ENCODE peak calls at places on chromosomes 16 and 17, in eight cellular contexts. T is IMR-90, Z is HepG2, B is H1, C is breast epithelium, K is suprapubic skin, U is prostate gland, H is stomach. I is an unnamed sample.

GRCh38 chr17:75260679-75261335 is 599 bp downstream of the GGA3 start:
- DNase-seq in H (no peak), U (no peak), T (peak), C (no peak), B (no peak), Z (no peak), K (no peak), I (no peak)

GRCh38 chr17:45230787-45231480 is 9.2 kb downstream of the FMNL1 start:
- DNase-seq in B (no peak), U (no peak), K (no peak), T (peak), C (no peak), H (no peak), Z (no peak), I (peak)

GRCh38 chr17:46983782-46984181 is 4.7 kb upstream of the RPRML start:
- DNase-seq in B (peak), U (no peak), T (no peak), K (no peak), Z (no peak), H (no peak), C (no peak), I (no peak)

GRCh38 chr17:74231846-74232713 is 18.7 kb downstream of the TTYH2 start:
- DNase-seq in K (no peak), H (no peak), T (no peak), B (no peak), Z (no peak), C (no peak), U (no peak), I (no peak)

GRCh38 chr17:20171741-20172377 is 162.7 kb downstream of the SPECC1 start:
- DNase-seq in H (peak), T (peak), K (no peak), B (no peak), U (no peak), Z (peak), C (no peak), I (no peak)

GRCh38 chr16:10622036-10622921 is 41.9 kb upstream of the EMP2 start:
- DNase-seq in Z (no peak), C (no peak), K (no peak), B (no peak), U (no peak), T (no peak), H (no peak), I (no peak)

GRCh38 chr17:18187816-18188761 is 4.5 kb downstream of the ALKBH5 start:
- DNase-seq in C (no peak), U (no peak), T (peak), H (no peak), K (no peak), B (no peak), Z (no peak), I (no peak)

GRCh38 chr16:30703971-30704370 is 5.0 kb downstream of the SRCAP start:
- DNase-seq in T (no peak), K (no peak), B (no peak), U (no peak), C (no peak), H (no peak), Z (no peak), I (no peak)

GRCh38 chr16:26335236-26335809 is 643.6 kb downstream of the HS3ST4 start:
- DNase-seq in Z (no peak), H (no peak), K (no peak), T (no peak), U (no peak), B (no peak), C (no peak), I (no peak)

GRCh38 chr16:10954903-10955302 is 10.5 kb downstream of the CLEC16A start:
- DNase-seq in C (no peak), H (no peak), Z (no peak), U (no peak), B (no peak), K (no peak), T (no peak), I (no peak)

GRCh38 chr17:33603794-33604193 is 310.7 kb upstream of the ASIC2 start:
- DNase-seq in Z (no peak), U (no peak), B (no peak), K (no peak), C (no peak), T (no peak), H (no peak), I (no peak)

GRCh38 chr17:43644081-43644480 is 17.6 kb downstream of the MEOX1 start:
- DNase-seq in T (no peak), U (no peak), H (no peak), B (no peak), C (no peak), K (no peak), Z (no peak), I (no peak)

GRCh38 chr17:13885953-13886889 is 183.1 kb upstream of the COX10 start:
- DNase-seq in Z (no peak), T (peak), C (no peak), K (no peak), H (no peak), U (no peak), B (no peak), I (no peak)

GRCh38 chr16:49856741-49857330 is 924 bp upstream of the ZNF423 start:
- DNase-seq in B (peak), U (peak), Z (peak), C (peak), H (peak), T (peak), K (peak), I (peak)

GRCh38 chr17:35052780-35053179 is 10.7 kb downstream of the RFFL start:
- DNase-seq in B (no peak), Z (no peak), U (no peak), K (no peak), T (no peak), C (no peak), H (no peak), I (no peak)

GRCh38 chr17:21510686-21511367 is 134.7 kb downstream of the KCNJ12 start:
- DNase-seq in C (no peak), Z (no peak), U (no peak), H (no peak), B (no peak), T (no peak), K (peak), I (no peak)

GRCh38 chr17:1894753-1895339 is 65.0 kb downstream of the RPA1 start:
- DNase-seq in H (no peak), B (no peak), U (no peak), C (no peak), K (no peak), T (no peak), Z (no peak), I (no peak)

GRCh38 chr17:78223061-78223460 is 8.4 kb upstream of the TMEM235 start:
- DNase-seq in T (no peak), B (no peak), U (no peak), H (no peak), C (no peak), Z (no peak), K (no peak), I (no peak)

GRCh38 chr17:37507108-37507507 is 17.4 kb downstream of the DUSP14 start:
- DNase-seq in C (no peak), B (no peak), U (no peak), Z (no peak), H (no peak), T (no peak), K (no peak), I (no peak)

GRCh38 chr16:15643453-15644305 is 725 bp upstream of the MARF1 start:
- DNase-seq in K (no peak), T (peak), C (no peak), B (peak), Z (peak), U (peak), H (no peak), I (peak)

GRCh38 chr17:1122681-1123396 is 56.9 kb downstream of the ABR start:
- DNase-seq in T (peak), C (peak), U (peak), B (peak), Z (peak), H (peak), K (peak), I (peak)

GRCh38 chr17:28484296-28484695 is 10.9 kb downstream of the SLC13A2 start:
- DNase-seq in C (no peak), H (no peak), K (no peak), T (no peak), U (no peak), B (no peak), Z (no peak), I (no peak)

GRCh38 chr16:3106205-3106928 is 6.0 kb upstream of the ZNF205 start:
- DNase-seq in H (peak), Z (peak), T (peak), C (peak), K (peak), U (peak), B (peak), I (peak)

GRCh38 chr16:58371841-58372240 is 20.4 kb upstream of the GINS3 start:
- DNase-seq in C (no peak), H (no peak), Z (no peak), T (no peak), B (no peak), K (no peak), U (no peak), I (no peak)
- H3K4me3 ChIP-seq in C (no peak), H (no peak), Z (no peak), T (no peak), B (no peak), K (no peak), U (no peak), I (no peak)

GRCh38 chr17:7029659-7030058 is 6.2 kb upstream of the SLC16A13 start:
- DNase-seq in C (no peak), H (no peak), K (no peak), U (no peak), T (no peak), Z (no peak), B (no peak), I (no peak)
- TF ChIP-seq POLR2A in C (no peak), H (no peak), K (no peak), U (no peak), T (no peak), Z (no peak), B (no peak), I (no peak)

DNA sequence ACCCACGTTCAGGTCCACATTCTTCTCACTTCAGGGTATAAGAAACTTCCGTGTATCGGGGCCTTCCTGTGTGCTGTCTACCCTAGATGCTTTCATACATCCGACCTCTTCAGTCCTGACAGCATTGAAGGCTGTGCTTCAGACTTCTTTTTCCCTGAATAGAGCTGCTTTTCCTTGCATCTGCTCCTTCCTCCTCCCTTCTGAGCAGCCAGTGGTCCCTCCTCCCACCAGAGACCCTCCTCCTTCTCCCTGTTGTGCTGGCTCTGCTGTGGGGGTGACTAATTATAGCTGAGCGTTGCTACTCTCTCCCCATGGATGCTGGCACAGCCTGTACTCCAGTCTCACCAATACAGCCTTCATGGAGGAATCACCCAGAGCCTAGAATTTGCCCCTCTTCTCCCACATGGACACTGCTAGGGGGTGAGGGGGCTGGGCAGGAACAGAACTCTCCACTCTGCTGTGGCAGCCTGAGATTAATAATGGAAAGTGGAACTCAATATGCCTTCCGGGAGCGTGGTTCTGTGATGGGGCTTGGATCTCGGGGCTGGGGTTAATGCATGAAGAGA is 1.1 kb downstream of the SLC9A5 start:
- DNase-seq in H (no peak), U (no peak), T (peak), B (no peak), Z (no peak), K (no peak), C (no peak), I (no peak)
- H3K4me3 ChIP-seq in H (no peak), U (no peak), T (peak), B (peak), Z (peak), K (no peak), C (no peak), I (no peak)

GRCh38 chr17:82444284-82444893 is 6.2 kb downstream of the CYBC1 start:
- DNase-seq in Z (no peak), C (no peak), H (no peak), B (no peak), T (no peak), K (no peak), U (no peak), I (no peak)

GRCh38 chr17:82446649-82447048 is 3.9 kb downstream of the CYBC1 start:
- DNase-seq in T (no peak), K (no peak), H (no peak), B (no peak), C (no peak), Z (no peak), U (no peak), I (no peak)

GRCh38 chr17:82444941-82445521 is 5.5 kb downstream of the CYBC1 start:
- DNase-seq in K (no peak), B (no peak), Z (no peak), H (peak), C (peak), T (no peak), U (no peak), I (peak)

GRCh38 chr17:82446124-82446523 is 4.4 kb downstream of the CYBC1 start:
- DNase-seq in U (no peak), Z (no peak), K (no peak), T (no peak), B (no peak), C (no peak), H (no peak), I (no peak)

GRCh38 chr17:82445542-82445941 is 5.0 kb downstream of the CYBC1 start:
- DNase-seq in Z (no peak), T (no peak), H (no peak), K (no peak), B (no peak), U (no peak), C (no peak), I (no peak)
- TF ChIP-seq POLR2A in Z (no peak), T (no peak), H (no peak), K (no peak), B (no peak), U (no peak), C (no peak), I (no peak)

GRCh38 chr16:1535391-1536291 is 2.2 kb downstream of the TMEM204 start:
- DNase-seq in U (no peak), H (no peak), T (no peak), C (no peak), B (no peak), K (no peak), Z (no peak), I (no peak)
- H3K4me3 ChIP-seq in U (peak), H (peak), T (peak), C (peak), B (no peak), K (peak), Z (no peak), I (no peak)

GRCh38 chr17:49361902-49362722 is at the start of gene ZNF652:
- DNase-seq in T (peak), U (peak), C (peak), H (peak), Z (peak), B (peak), K (peak), I (peak)
- TF ChIP-seq POLR2A in T (no peak), U (peak), C (no peak), H (no peak), Z (peak), B (peak), K (no peak), I (no peak)

GRCh38 chr17:80208050-80208449 is 12.1 kb downstream of the SGSH start:
- DNase-seq in C (no peak), H (no peak), U (no peak), T (no peak), B (no peak), K (no peak), Z (no peak), I (no peak)

GRCh38 chr17:80210348-80211108 is 9.6 kb downstream of the SGSH start:
- DNase-seq in H (no peak), U (no peak), B (no peak), T (no peak), Z (no peak), K (no peak), C (no peak), I (no peak)

GRCh38 chr17:80212962-80213650 is 7.0 kb downstream of the SGSH start:
- DNase-seq in H (no peak), B (no peak), K (no peak), Z (no peak), U (no peak), T (no peak), C (no peak), I (no peak)

GRCh38 chr17:80212109-80212508 is 8.0 kb downstream of the SGSH start:
- DNase-seq in K (no peak), Z (no peak), C (no peak), B (no peak), T (no peak), H (no peak), U (no peak), I (no peak)

DNA sequence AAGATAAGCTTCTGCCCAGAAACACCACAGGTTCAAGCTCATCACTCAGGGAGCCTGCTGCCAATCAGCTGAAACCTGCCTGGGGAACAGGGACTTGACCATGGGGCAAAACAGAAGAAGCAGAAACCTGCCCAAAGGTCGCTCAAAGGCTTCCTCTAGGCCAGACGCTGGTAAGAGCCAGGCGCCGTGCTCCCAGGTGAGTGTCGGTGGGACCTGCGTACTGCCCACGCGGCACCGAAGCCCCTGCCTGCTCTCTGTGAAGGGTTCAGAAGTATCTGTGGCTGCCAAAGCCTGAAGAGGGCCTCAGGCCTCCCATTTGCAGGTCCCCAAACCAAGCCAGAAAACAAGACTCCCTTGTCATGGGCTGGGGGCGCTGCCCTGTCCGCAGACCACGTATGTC is 10.4 kb downstream of the SGSH start:
- DNase-seq in B (no peak), T (no peak), Z (no peak), H (no peak), K (no peak), C (no peak), U (no peak), I (no peak)
- H3K4me3 ChIP-seq in B (no peak), T (no peak), Z (no peak), H (no peak), K (no peak), C (no peak), U (no peak), I (no peak)

GRCh38 chr16:56941856-56942331 is 10.0 kb downstream of the HERPUD1 start:
- DNase-seq in B (no peak), T (no peak), U (no peak), Z (no peak), C (no peak), H (no peak), K (no peak), I (no peak)
- TF ChIP-seq POLR2A in B (no peak), T (peak), U (no peak), Z (peak), C (no peak), H (no peak), K (no peak), I (no peak)

GRCh38 chr16:67392301-67393059 is 818 bp downstream of the TPPP3 start:
- DNase-seq in C (no peak), Z (no peak), K (peak), T (no peak), B (no peak), U (no peak), H (no peak), I (peak)
- H3K4me3 ChIP-seq in C (peak), Z (peak), K (peak), T (no peak), B (peak), U (peak), H (peak), I (no peak)

I was measured in lower leg skin.